ENCODE peak calls at places on chromosome 16, in four cellular contexts. One of them, this sample, is unnamed.

GRCh38 chr16:57764006-57764340 is 28.4 kb downstream of the KATNB1 start:
- DNase-seq in cardiac muscle cell: no peak
- DNase-seq in adrenal gland: no peak
- DNase-seq in bronchial epithelial cell: no peak
- DNase-seq in this sample: no peak

GRCh38 chr16:62038225-62038624 is 2.0 kb upstream of the CDH8 start:
- DNase-seq in cardiac muscle cell: no peak
- DNase-seq in adrenal gland: no peak
- DNase-seq in bronchial epithelial cell: peak
- DNase-seq in this sample: peak

GRCh38 chr16:11201498-11202259 is 54.3 kb downstream of the SOCS1 start:
- DNase-seq in cardiac muscle cell: no peak
- DNase-seq in adrenal gland: peak
- DNase-seq in bronchial epithelial cell: peak
- DNase-seq in this sample: peak

GRCh38 chr16:77211880-77212735 is 12.9 kb downstream of the SYCE1L start:
- DNase-seq in cardiac muscle cell: peak
- DNase-seq in adrenal gland: no peak
- DNase-seq in bronchial epithelial cell: no peak
- DNase-seq in this sample: peak

GRCh38 chr16:24645739-24646645 is 83.5 kb upstream of the TNRC6A start:
- DNase-seq in cardiac muscle cell: no peak
- DNase-seq in adrenal gland: peak
- DNase-seq in bronchial epithelial cell: peak
- DNase-seq in this sample: peak

GRCh38 chr16:64951193-64951592 is 170.7 kb downstream of the CDH11 start:
- DNase-seq in cardiac muscle cell: no peak
- DNase-seq in adrenal gland: no peak
- DNase-seq in bronchial epithelial cell: no peak
- DNase-seq in this sample: no peak

GRCh38 chr16:81198635-81199034 is 39.9 kb upstream of the BCO1 start:
- DNase-seq in cardiac muscle cell: peak
- DNase-seq in adrenal gland: no peak
- DNase-seq in bronchial epithelial cell: no peak
- DNase-seq in this sample: no peak

GRCh38 chr16:67101301-67101675 is 8.5 kb upstream of the PHAF1 start:
- DNase-seq in cardiac muscle cell: no peak
- DNase-seq in adrenal gland: no peak
- DNase-seq in bronchial epithelial cell: no peak
- DNase-seq in this sample: no peak

GRCh38 chr16:56800355-56800754 is 64.7 kb upstream of the SLC12A3 start:
- DNase-seq in cardiac muscle cell: no peak
- DNase-seq in adrenal gland: no peak
- DNase-seq in bronchial epithelial cell: no peak
- DNase-seq in this sample: no peak

GRCh38 chr16:57938936-57939871 is 31.7 kb downstream of the CNGB1 start:
- DNase-seq in cardiac muscle cell: no peak
- DNase-seq in adrenal gland: peak
- DNase-seq in bronchial epithelial cell: peak
- DNase-seq in this sample: peak

GRCh38 chr16:20744922-20745440 is 3.4 kb upstream of the THUMPD1 start:
- DNase-seq in cardiac muscle cell: no peak
- DNase-seq in adrenal gland: peak
- DNase-seq in bronchial epithelial cell: no peak
- DNase-seq in this sample: no peak

GRCh38 chr16:23514381-23515152 is 4.3 kb upstream of the GGA2 start:
- DNase-seq in cardiac muscle cell: no peak
- DNase-seq in adrenal gland: no peak
- DNase-seq in bronchial epithelial cell: no peak
- DNase-seq in this sample: no peak

GRCh38 chr16:50334106-50334975 is 34.4 kb downstream of the BRD7 start:
- DNase-seq in cardiac muscle cell: no peak
- DNase-seq in adrenal gland: no peak
- DNase-seq in bronchial epithelial cell: no peak
- DNase-seq in this sample: no peak

GRCh38 chr16:86662195-86662594 is 83.8 kb downstream of the FOXL1 start:
- DNase-seq in cardiac muscle cell: no peak
- DNase-seq in adrenal gland: no peak
- DNase-seq in bronchial epithelial cell: no peak
- DNase-seq in this sample: no peak

GRCh38 chr16:8956265-8957060 is 7.2 kb downstream of the USP7 start:
- DNase-seq in cardiac muscle cell: no peak
- DNase-seq in adrenal gland: peak
- DNase-seq in bronchial epithelial cell: no peak
- DNase-seq in this sample: no peak

GRCh38 chr16:58280846-58281301 is 14.0 kb downstream of the PRSS54 start:
- DNase-seq in cardiac muscle cell: no peak
- DNase-seq in adrenal gland: no peak
- DNase-seq in bronchial epithelial cell: peak
- DNase-seq in this sample: peak

GRCh38 chr16:30053376-30054015 is 12.1 kb upstream of the ALDOA start:
- DNase-seq in cardiac muscle cell: no peak
- DNase-seq in adrenal gland: no peak
- DNase-seq in bronchial epithelial cell: peak
- DNase-seq in this sample: peak

GRCh38 chr16:7404217-7404616 is 71.6 kb downstream of the RBFOX1 start:
- DNase-seq in cardiac muscle cell: peak
- DNase-seq in adrenal gland: no peak
- DNase-seq in bronchial epithelial cell: no peak
- DNase-seq in this sample: no peak

GRCh38 chr16:17278988-17279387 is 191.8 kb downstream of the XYLT1 start:
- DNase-seq in cardiac muscle cell: no peak
- DNase-seq in adrenal gland: peak
- DNase-seq in bronchial epithelial cell: no peak
- DNase-seq in this sample: no peak

GRCh38 chr16:508884-509736 is 18.4 kb upstream of the CAPN15 start:
- DNase-seq in cardiac muscle cell: no peak
- DNase-seq in adrenal gland: no peak
- DNase-seq in bronchial epithelial cell: no peak
- DNase-seq in this sample: no peak

GRCh38 chr16:30028438-30029093 is 2.5 kb downstream of the TLCD3B start:
- DNase-seq in cardiac muscle cell: peak
- DNase-seq in adrenal gland: no peak
- DNase-seq in bronchial epithelial cell: no peak
- DNase-seq in this sample: no peak

GRCh38 chr16:61831351-61831933 is 204.8 kb downstream of the CDH8 start:
- DNase-seq in cardiac muscle cell: no peak
- DNase-seq in adrenal gland: no peak
- DNase-seq in bronchial epithelial cell: no peak
- DNase-seq in this sample: no peak

GRCh38 chr16:77157346-77157745 is 33.6 kb upstream of the MON1B start:
- DNase-seq in cardiac muscle cell: no peak
- DNase-seq in adrenal gland: no peak
- DNase-seq in bronchial epithelial cell: no peak
- DNase-seq in this sample: no peak

GRCh38 chr16:51031598-51031997 is 119.5 kb downstream of the SALL1 start:
- DNase-seq in cardiac muscle cell: no peak
- DNase-seq in adrenal gland: no peak
- DNase-seq in bronchial epithelial cell: no peak
- DNase-seq in this sample: no peak

GRCh38 chr16:8476824-8477223 is 113.5 kb downstream of the TMEM114 start:
- DNase-seq in cardiac muscle cell: no peak
- DNase-seq in adrenal gland: no peak
- DNase-seq in bronchial epithelial cell: no peak
- DNase-seq in this sample: no peak

GRCh38 chr16:75589301-75589700 is 23.1 kb downstream of the GABARAPL2 start:
- DNase-seq in cardiac muscle cell: no peak
- DNase-seq in adrenal gland: no peak
- DNase-seq in bronchial epithelial cell: no peak
- DNase-seq in this sample: no peak

GRCh38 chr16:20001856-20002707 is 71.6 kb downstream of the GPR139 start:
- DNase-seq in cardiac muscle cell: peak
- DNase-seq in adrenal gland: no peak
- DNase-seq in bronchial epithelial cell: no peak
- DNase-seq in this sample: no peak

GRCh38 chr16:74837056-74837455 is 62.4 kb upstream of the FA2H start:
- DNase-seq in cardiac muscle cell: no peak
- DNase-seq in adrenal gland: peak
- DNase-seq in bronchial epithelial cell: peak
- DNase-seq in this sample: peak

GRCh38 chr16:55759983-55760664 is 72.8 kb downstream of the CES1 start:
- DNase-seq in cardiac muscle cell: peak
- DNase-seq in adrenal gland: no peak
- DNase-seq in bronchial epithelial cell: no peak
- DNase-seq in this sample: no peak

GRCh38 chr16:79601978-79602609 is 1.6 kb upstream of the MAF start:
- DNase-seq in cardiac muscle cell: peak
- DNase-seq in adrenal gland: peak
- DNase-seq in bronchial epithelial cell: peak
- DNase-seq in this sample: peak

GRCh38 chr16:67428146-67428731 is 2.7 kb upstream of the HSD11B2 start:
- DNase-seq in cardiac muscle cell: peak
- DNase-seq in adrenal gland: peak
- DNase-seq in bronchial epithelial cell: peak
- DNase-seq in this sample: no peak

GRCh38 chr16:81823111-81823510 is 44.0 kb downstream of the PLCG2 start:
- DNase-seq in cardiac muscle cell: peak
- DNase-seq in adrenal gland: peak
- DNase-seq in bronchial epithelial cell: no peak
- DNase-seq in this sample: no peak

GRCh38 chr16:83402969-83403368 is 404.8 kb upstream of the HSBP1 start:
- DNase-seq in cardiac muscle cell: no peak
- DNase-seq in adrenal gland: no peak
- DNase-seq in bronchial epithelial cell: peak
- DNase-seq in this sample: peak

GRCh38 chr16:4637501-4638166 is 13.0 kb downstream of the MGRN1 start:
- DNase-seq in cardiac muscle cell: no peak
- DNase-seq in adrenal gland: no peak
- DNase-seq in bronchial epithelial cell: no peak
- DNase-seq in this sample: no peak

DNA sequence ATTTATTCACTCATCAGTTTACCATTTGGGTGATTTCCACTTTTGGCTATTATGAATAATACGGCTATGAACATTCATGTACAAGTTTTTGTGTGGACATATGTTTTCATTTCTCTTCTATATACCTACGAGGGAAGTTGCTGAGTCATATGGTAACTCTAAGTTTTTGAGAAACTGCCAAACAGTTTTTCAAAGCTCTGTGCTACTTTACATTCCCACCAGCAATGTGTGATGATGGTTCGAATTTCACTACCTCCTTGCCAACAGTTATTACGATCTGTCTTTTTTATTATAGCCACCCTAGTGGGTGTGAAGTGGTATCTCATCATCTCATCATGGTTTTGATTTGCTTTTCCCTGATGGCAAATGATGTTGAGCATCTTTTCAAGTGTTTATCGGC is 63.7 kb upstream of the MRTFB start:
- DNase-seq in cardiac muscle cell: no peak
- DNase-seq in adrenal gland: no peak
- DNase-seq in bronchial epithelial cell: peak
- DNase-seq in this sample: peak
- TF ChIP-seq CTCF in cardiac muscle cell: no peak
- TF ChIP-seq CTCF in adrenal gland: no peak
- TF ChIP-seq CTCF in bronchial epithelial cell: no peak
- TF ChIP-seq CTCF in this sample: no peak

GRCh38 chr16:88558457-88559442 is 11.5 kb upstream of the ZC3H18 start:
- DNase-seq in cardiac muscle cell: peak
- DNase-seq in adrenal gland: peak
- DNase-seq in bronchial epithelial cell: peak
- DNase-seq in this sample: peak
- TF ChIP-seq CTCF in cardiac muscle cell: peak
- TF ChIP-seq CTCF in adrenal gland: peak
- TF ChIP-seq CTCF in bronchial epithelial cell: peak
- TF ChIP-seq CTCF in this sample: peak

DNA sequence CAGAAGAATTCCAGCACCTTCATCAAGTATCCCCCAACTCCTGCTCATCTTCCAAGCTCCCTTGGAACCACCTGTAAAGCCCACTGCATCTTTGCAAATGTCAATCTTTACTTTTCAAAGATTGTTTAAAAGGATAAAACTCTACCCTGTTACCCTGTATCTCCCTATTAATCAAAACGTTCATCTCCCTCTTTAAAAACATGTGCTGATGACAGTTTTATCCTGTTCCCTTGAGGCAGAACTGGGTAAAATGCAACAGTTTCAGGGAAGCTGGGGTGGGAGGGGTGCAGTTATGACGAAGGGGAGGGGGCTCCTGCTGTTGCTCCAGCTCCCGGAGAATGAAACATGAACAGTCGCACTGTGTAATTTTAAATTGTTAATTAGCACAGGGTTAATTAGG is 84.4 kb downstream of the ZFHX3 start:
- DNase-seq in cardiac muscle cell: no peak
- DNase-seq in adrenal gland: no peak
- DNase-seq in bronchial epithelial cell: no peak
- DNase-seq in this sample: no peak
- TF ChIP-seq CTCF in cardiac muscle cell: no peak
- TF ChIP-seq CTCF in adrenal gland: no peak
- TF ChIP-seq CTCF in bronchial epithelial cell: no peak
- TF ChIP-seq CTCF in this sample: no peak

DNA sequence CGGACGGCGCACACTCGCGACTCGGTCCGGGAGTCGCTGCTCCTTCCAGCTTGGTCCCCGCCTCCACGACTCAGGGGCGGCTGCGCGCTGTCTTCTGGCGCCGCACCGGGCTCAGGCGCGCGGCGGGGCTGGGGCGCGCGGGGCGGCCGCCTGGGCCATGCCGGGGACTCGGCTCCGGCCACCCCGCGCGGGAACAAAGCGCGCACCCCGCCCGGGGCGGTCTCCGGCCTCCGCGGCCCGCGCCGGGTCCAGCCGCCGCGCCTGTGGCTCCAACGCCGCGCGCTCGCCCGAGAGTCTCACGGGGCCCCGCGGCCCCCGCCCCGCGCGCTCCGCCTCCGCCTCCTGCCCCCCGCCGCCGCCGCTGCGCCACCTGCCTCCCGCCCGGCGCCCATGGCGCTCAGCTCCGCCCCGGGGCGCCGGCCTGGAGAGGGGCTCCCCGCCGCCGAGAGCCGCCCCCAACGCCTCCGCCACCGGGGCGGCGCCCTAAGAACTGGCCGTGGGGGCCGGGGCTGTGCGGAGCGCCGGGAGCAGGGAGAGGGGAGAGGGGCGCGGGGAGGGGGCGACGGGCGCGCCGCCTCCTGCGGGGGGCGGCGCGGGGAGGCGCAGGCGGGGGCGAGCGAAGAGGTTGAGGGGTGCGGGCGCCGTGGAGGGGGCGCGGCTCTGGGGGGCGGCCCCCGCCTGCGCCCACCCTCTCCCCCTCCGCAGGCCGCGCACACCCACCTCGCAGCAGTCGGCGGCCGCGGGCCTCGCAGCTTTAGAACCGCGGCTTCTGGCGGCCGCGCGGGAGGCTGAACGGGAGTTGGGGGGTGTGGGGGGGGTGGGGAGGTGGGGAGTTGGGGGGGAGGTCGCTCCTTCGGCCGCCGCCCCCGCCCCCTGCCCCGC is 35.7 kb downstream of the CBFA2T3 start:
- DNase-seq in cardiac muscle cell: peak
- DNase-seq in adrenal gland: no peak
- DNase-seq in bronchial epithelial cell: no peak
- DNase-seq in this sample: no peak
- TF ChIP-seq CTCF in cardiac muscle cell: no peak
- TF ChIP-seq CTCF in adrenal gland: no peak
- TF ChIP-seq CTCF in bronchial epithelial cell: no peak
- TF ChIP-seq CTCF in this sample: no peak

GRCh38 chr16:3182608-3183444 is 5.2 kb upstream of the OR1F1 start:
- DNase-seq in cardiac muscle cell: peak
- DNase-seq in adrenal gland: no peak
- DNase-seq in bronchial epithelial cell: peak
- DNase-seq in this sample: peak
- TF ChIP-seq CTCF in cardiac muscle cell: peak
- TF ChIP-seq CTCF in adrenal gland: no peak
- TF ChIP-seq CTCF in bronchial epithelial cell: peak
- TF ChIP-seq CTCF in this sample: peak

This sample was measured in foreskin keratinocyte.